ENCODE peak calls at places on chromosome 20, in eight cellular contexts. P is lower lobe of right lung, Q is IMR-90, U is heart right ventricle, J is uterus, H is fibroblast of lung, E is stomach, G is GM06990. K is an unnamed sample.

GRCh38 chr20:31845300-31845863 is at the start of gene FOXS1:
- DNase-seq in P (no peak), Q (no peak), U (peak; percentile 80), J (peak; percentile 43), H (no peak), E (no peak), G (no peak), K (no peak)

GRCh38 chr20:57707849-57708693 is 1.7 kb downstream of the PMEPA1 start:
- DNase-seq in P (no peak), Q (no peak), U (no peak), J (no peak), H (no peak), E (peak; percentile 40), G (no peak), K (no peak)

GRCh38 chr20:34530342-34530741 is 14.1 kb downstream of the DYNLRB1 start:
- DNase-seq in P (no peak), Q (no peak), U (no peak), J (no peak), H (no peak), E (no peak), G (no peak), K (no peak)

GRCh38 chr20:2204021-2204420 is 91.8 kb upstream of the TGM3 start:
- DNase-seq in P (no peak), Q (no peak), U (no peak), J (no peak), H (no peak), E (no peak), G (no peak), K (no peak)

GRCh38 chr20:41178904-41179432 is 41.6 kb downstream of the PLCG1 start:
- DNase-seq in P (peak; percentile 40), Q (no peak), U (peak; percentile 56), J (peak; percentile 30), H (peak; percentile 18), E (peak; percentile 24), G (no peak), K (no peak)

GRCh38 chr20:54063998-54064676 is 6.3 kb downstream of the BCAS1 start:
- DNase-seq in P (no peak), Q (no peak), U (no peak), J (no peak), H (no peak), E (no peak), G (peak; percentile 70), K (peak; percentile 19)

GRCh38 chr20:19897891-19898290 is 119.3 kb upstream of the NAA20 start:
- DNase-seq in P (no peak), Q (no peak), U (no peak), J (no peak), H (no peak), E (no peak), G (no peak), K (no peak)

GRCh38 chr20:57465943-57466342 is 59.0 kb downstream of the CTCFL start:
- DNase-seq in P (peak; percentile 5), Q (no peak), U (no peak), J (no peak), H (no peak), E (no peak), G (no peak), K (no peak)

GRCh38 chr20:4216866-4217265 is 201.5 kb upstream of the RNF24 start:
- DNase-seq in P (no peak), Q (no peak), U (no peak), J (no peak), H (no peak), E (no peak), G (no peak), K (no peak)

GRCh38 chr20:53654932-53655674 is 61.5 kb upstream of the ZNF217 start:
- DNase-seq in P (no peak), Q (no peak), U (no peak), J (no peak), H (no peak), E (peak; percentile 51), G (peak; percentile 60), K (no peak)

GRCh38 chr20:14921546-14921945 is 584.1 kb upstream of the FLRT3 start:
- DNase-seq in P (no peak), Q (no peak), U (no peak), J (no peak), H (peak; percentile 21), E (no peak), G (no peak), K (no peak)

GRCh38 chr20:57618091-57618765 is 2.0 kb downstream of the ZBP1 start:
- DNase-seq in P (peak; percentile 39), Q (no peak), U (no peak), J (no peak), H (no peak), E (no peak), G (no peak), K (no peak)

GRCh38 chr20:52312131-52312729 is 120.7 kb upstream of the ZFP64 start:
- DNase-seq in P (no peak), Q (peak; percentile 60), U (peak; percentile 40), J (peak; percentile 24), H (peak; percentile 53), E (peak; percentile 35), G (no peak), K (no peak)

DNA sequence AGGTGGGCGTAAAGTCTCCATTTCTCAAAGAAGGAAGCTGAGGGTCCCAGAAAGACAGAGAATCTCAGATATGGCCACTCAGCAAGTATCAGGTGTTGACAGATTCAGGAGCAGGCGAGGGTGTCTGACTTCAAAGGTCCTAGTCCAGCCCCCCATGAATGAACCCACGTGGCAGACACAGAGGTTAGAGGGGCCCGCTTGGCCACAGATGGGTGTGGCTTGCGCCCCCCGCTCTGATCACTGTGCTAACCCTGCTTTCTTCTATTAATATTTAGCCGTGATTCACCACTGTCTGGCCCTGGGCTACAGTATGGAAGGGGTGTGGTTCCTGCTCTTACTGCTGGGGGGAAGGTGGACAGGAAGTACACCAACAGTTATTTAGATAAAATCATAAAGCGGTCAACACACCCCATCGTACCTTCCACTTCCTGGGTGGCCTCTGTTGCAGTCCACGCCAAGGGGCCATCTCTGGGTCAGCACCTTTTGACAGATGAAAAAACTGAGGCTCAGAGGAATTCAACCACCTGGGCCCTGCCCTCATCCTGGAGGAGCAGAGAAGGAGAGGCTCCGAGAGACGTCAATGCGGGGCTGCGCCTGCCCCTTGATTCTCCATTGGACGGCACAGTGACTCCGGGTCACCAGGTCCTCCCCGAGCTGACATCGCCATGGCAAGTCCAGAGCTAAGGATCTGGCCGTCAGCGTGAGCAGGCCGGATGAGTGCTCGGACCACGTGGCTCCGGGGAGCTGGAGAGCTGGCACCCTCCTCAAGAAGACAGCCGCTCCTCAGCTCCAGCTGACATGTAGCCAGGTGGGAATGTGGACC is 206.3 kb downstream of the PREX1 start:
- DNase-seq in P (peak; percentile 37), Q (peak; percentile 4), U (no peak), J (no peak), H (peak; percentile 59), E (no peak), G (no peak), K (peak; percentile 56)
- TF ChIP-seq CTCF in P (no peak), Q (no peak), U (no peak), J (no peak), H (no peak), E (no peak), G (no peak), K (no peak)

DNA sequence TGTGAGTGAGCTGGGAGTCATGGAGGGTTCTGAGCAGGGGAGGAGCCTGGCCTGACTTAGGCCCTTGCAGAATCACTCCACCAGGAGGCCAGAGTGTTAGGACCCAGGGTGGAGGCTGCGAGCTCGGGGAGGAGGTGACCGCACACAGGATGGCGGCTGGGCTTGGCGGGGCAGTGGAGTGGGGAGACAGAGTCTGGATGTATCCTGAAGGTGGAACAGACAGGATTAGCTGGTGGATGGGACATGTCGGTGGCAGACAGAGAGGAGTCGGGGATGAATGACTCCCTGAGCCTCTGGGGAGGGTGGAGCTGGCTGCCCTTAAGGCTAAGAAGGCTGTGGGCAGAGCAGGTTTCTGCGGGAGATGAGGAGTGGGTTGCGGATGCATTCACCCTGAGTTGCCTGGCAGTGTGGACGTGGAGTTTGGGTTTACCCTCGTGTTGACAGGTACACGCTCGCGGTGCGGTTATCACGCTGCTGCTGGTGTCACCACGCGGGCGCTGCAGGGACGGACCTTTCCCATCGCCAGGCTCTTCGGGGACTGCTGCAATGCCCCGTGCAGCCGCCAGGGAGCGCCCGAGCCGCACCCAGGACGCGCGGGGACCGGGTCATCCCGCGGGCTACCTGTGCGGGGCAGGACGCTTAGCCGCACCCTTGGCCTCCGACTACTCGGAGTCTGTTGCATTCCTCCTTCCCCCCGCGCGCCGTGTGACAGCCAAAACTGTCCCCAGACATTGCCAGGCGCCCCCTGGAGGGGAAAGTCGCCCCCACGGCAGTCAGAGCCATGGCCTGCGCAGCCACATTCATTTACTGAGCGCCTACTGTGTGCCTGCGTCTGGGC is 43.0 kb upstream of the PTGIS start:
- DNase-seq in P (peak; percentile 90), Q (no peak), U (peak; percentile 63), J (peak; percentile 65), H (peak; percentile 28), E (peak; percentile 86), G (peak; percentile 86), K (peak; percentile 92)
- H3K4me3 ChIP-seq in P (peak overlapping the region; percentile 34), Q (no peak overlapping the region), U (no peak overlapping the region), J (no peak overlapping the region), H (peak overlapping the region; percentile 29), E (peak overlapping the region; percentile 17), G (peak overlapping the region; percentile 42), K (no peak overlapping the region)

GRCh38 chr20:62066983-62067433 is 1.3 kb upstream of the TAF4 start:
- DNase-seq in P (no peak), Q (no peak), U (peak; percentile 17), J (no peak), H (no peak), E (no peak), G (no peak), K (no peak)
- TF ChIP-seq CTCF in P (no peak), Q (no peak), U (no peak), J (no peak), H (no peak), E (no peak), G (peak; percentile 7), K (no peak)

GRCh38 chr20:51220293-51220706 is 197.4 kb upstream of the KCNG1 start:
- DNase-seq in P (peak; percentile 61), Q (no peak), U (no peak), J (peak; percentile 37), H (no peak), E (peak; percentile 30), G (peak; percentile 24), K (no peak)

GRCh38 chr20:51221103-51221502 is 198.2 kb upstream of the KCNG1 start:
- DNase-seq in P (no peak), Q (no peak), U (no peak), J (no peak), H (no peak), E (no peak), G (no peak), K (no peak)

GRCh38 chr20:51223163-51223562 is 200.3 kb upstream of the KCNG1 start:
- DNase-seq in P (no peak), Q (no peak), U (no peak), J (no peak), H (no peak), E (no peak), G (no peak), K (no peak)

GRCh38 chr20:51219544-51219943 is 196.6 kb upstream of the KCNG1 start:
- DNase-seq in P (no peak), Q (no peak), U (no peak), J (no peak), H (no peak), E (no peak), G (no peak), K (no peak)

DNA sequence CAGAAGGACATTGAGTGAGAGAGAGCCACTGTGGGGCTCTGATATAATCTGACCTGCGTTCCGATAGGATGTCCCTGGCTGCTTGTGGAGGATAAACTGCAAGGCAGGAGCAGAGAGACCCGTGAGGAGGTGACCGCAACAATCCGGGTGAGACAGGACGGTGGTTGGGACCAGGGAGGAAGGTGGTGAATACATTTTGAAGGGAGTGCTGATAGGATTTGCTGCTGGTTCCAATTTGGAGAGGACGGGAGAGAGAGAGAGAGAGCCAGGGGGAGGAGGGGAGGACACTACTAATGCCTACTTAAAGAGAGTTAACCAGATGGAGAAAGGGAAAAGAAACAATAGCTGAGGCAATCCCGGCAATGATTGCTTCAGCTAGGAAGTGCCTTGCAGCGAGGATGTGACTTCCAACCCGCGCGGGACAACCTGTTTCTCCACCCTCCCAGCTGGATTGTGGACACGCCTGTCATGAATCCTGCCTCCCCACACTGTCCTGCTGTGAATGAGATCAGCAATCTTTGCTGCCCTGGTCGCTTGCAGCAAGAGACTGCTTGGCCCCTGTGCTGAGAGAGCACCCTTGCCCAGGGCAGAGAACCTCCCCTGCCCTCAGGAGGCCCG is 199.0 kb upstream of the KCNG1 start:
- DNase-seq in P (no peak), Q (peak; percentile 68), U (no peak), J (no peak), H (no peak), E (no peak), G (no peak), K (no peak)
- H3K4me3 ChIP-seq in P (no peak overlapping the region), Q (no peak overlapping the region), U (no peak overlapping the region), J (no peak overlapping the region), H (peak overlapping the region; percentile 39), E (no peak overlapping the region), G (no peak overlapping the region), K (no peak overlapping the region)